ENCODE peak calls at places on chromosome 21, in nine cellular contexts. A is SJSA1, S is aorta, U is breast epithelium, P is esophagus squamous epithelium, G is mesendoderm, N is left ventricle myocardium inferior, H is A673, L is small intestine. F is an unnamed sample.

GRCh38 chr21:34191876-34192275 is 118.5 kb downstream of the MRPS6 start:
- DNase-seq in G (no peak), A (no peak), H (no peak), N (no peak), P (no peak), S (no peak), U (no peak), L (no peak), F (no peak)

GRCh38 chr21:32411366-32412161 is 942 bp upstream of the EVA1C start:
- DNase-seq in S (peak; percentile 97), N (peak; percentile 97), P (peak; percentile 10), A (peak; percentile 81), L (peak; percentile 91), G (no peak), U (peak; percentile 88), H (peak; percentile 76), F (peak; percentile 64)

GRCh38 chr21:34775793-34776192 is 107.0 kb downstream of the CLIC6 start:
- DNase-seq in L (no peak), P (no peak), U (no peak), N (no peak), A (no peak), G (peak; percentile 68), S (no peak), H (no peak), F (no peak)

GRCh38 chr21:41894922-41895557 is 15.9 kb upstream of the PRDM15 start:
- DNase-seq in G (peak; percentile 18), P (no peak), H (no peak), A (no peak), L (no peak), N (no peak), S (no peak), U (no peak), F (no peak)

GRCh38 chr21:15826147-15826780 is 96.5 kb downstream of the USP25 start:
- DNase-seq in U (no peak), P (no peak), N (no peak), A (no peak), L (peak; percentile 78), S (no peak), H (peak; percentile 60), G (peak; percentile 87), F (peak; percentile 46)

GRCh38 chr21:39388038-39388810 is 39.3 kb upstream of the HMGN1 start:
- DNase-seq in G (peak; percentile 88), N (peak; percentile 93), A (peak; percentile 93), S (peak; percentile 98), L (peak; percentile 86), U (peak; percentile 89), H (peak; percentile 91), P (no peak), F (peak; percentile 82)

GRCh38 chr21:32562915-32563314 is 22.4 kb downstream of the TCP10L start:
- DNase-seq in A (no peak), H (no peak), P (no peak), L (no peak), N (no peak), G (no peak), U (no peak), S (no peak), F (no peak)

GRCh38 chr21:22806278-22806677 is 1808.1 kb downstream of the NCAM2 start:
- DNase-seq in A (no peak), N (no peak), G (no peak), S (no peak), H (no peak), P (no peak), L (no peak), U (no peak), F (no peak)

GRCh38 chr21:29296452-29296851 is 2.3 kb upstream of the BACH1 start:
- DNase-seq in G (no peak), L (peak; percentile 62), P (no peak), A (no peak), H (no peak), N (no peak), U (no peak), S (no peak), F (no peak)

GRCh38 chr21:26800001-26800400 is 45.2 kb downstream of the ADAMTS1 start:
- DNase-seq in P (no peak), N (no peak), H (no peak), U (no peak), G (no peak), A (no peak), S (no peak), L (no peak), F (no peak)

GRCh38 chr21:31011412-31011811 is 26.9 kb downstream of the KRTAP19-8 start:
- DNase-seq in A (no peak), N (no peak), U (no peak), S (no peak), H (no peak), L (no peak), G (no peak), P (no peak), F (peak; percentile 23)

GRCh38 chr21:34844924-34845238 is 176.1 kb downstream of the CLIC6 start:
- DNase-seq in A (no peak), G (no peak), N (no peak), U (no peak), S (no peak), P (no peak), H (no peak), L (no peak), F (no peak)

GRCh38 chr21:35041122-35041521 is 8.0 kb downstream of the RUNX1 start:
- DNase-seq in U (no peak), S (no peak), G (no peak), N (no peak), P (no peak), A (no peak), L (no peak), H (no peak), F (no peak)

GRCh38 chr21:28737671-28738279 is 254.9 kb downstream of the LTN1 start:
- DNase-seq in G (peak; percentile 30), L (no peak), U (no peak), A (no peak), S (no peak), P (no peak), H (peak; percentile 6), N (no peak), F (no peak)

GRCh38 chr21:17343055-17343454 is 169.8 kb upstream of the CXADR start:
- DNase-seq in S (no peak), N (no peak), A (no peak), P (no peak), H (peak; percentile 11), G (peak; percentile 46), U (no peak), L (no peak), F (no peak)

GRCh38 chr21:19268634-19269138 is 865.1 kb upstream of the TMPRSS15 start:
- DNase-seq in L (no peak), A (no peak), G (no peak), N (no peak), S (no peak), P (no peak), H (no peak), U (no peak), F (no peak)
- H3K27ac ChIP-seq in L (no peak overlapping the region), A (no peak overlapping the region), G (no peak overlapping the region), N (no peak overlapping the region), S (no peak overlapping the region), P (no peak overlapping the region), H (no peak overlapping the region), U (no peak overlapping the region), F (no peak overlapping the region)

DNA sequence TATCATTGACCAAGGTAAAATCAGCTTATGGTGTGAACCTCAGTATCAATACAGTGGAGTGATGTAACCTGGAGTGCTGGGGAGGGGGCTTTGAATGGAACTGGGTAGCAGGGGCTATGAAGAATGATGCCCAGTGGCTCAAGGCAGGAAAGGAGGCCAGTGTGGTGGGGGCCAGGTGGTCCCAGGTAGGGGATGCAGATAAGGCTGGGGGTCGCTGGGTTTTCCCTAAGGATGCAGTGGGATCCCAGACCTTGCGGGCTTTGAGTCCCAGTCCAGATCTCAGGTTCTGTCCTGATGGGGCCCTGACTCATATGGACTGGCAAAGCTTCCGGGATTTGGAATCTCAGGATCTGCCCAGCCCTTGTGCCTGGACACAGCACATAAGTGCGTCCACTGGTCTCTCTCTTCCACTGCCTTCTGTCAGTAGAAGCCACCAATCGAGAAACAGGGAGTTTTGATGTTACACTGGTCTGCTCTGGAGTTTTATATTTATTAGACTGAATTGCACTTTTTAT is 52.0 kb downstream of the S100B start:
- DNase-seq in A (no peak), G (no peak), N (no peak), U (no peak), H (no peak), P (no peak), L (no peak), S (no peak), F (no peak)
- H3K27ac ChIP-seq in A (no peak overlapping the region), G (no peak overlapping the region), N (no peak overlapping the region), U (no peak overlapping the region), H (no peak overlapping the region), P (peak overlapping the region; percentile 44), L (no peak overlapping the region), S (no peak overlapping the region), F (peak overlapping the region; percentile 58)

GRCh38 chr21:44263768-44264167 is 2.1 kb upstream of the DNMT3L start:
- DNase-seq in U (no peak), H (no peak), A (no peak), P (no peak), S (no peak), N (no peak), G (peak; percentile 39), L (no peak), F (no peak)
- H3K27ac ChIP-seq in U (no peak overlapping the region), H (no peak overlapping the region), A (no peak overlapping the region), P (no peak overlapping the region), S (no peak overlapping the region), N (no peak overlapping the region), G (peak overlapping the region; percentile 84), L (no peak overlapping the region), F (no peak overlapping the region)

GRCh38 chr21:46252840-46253239 is 24.3 kb upstream of the LSS start:
- DNase-seq in U (no peak), L (no peak), P (no peak), G (no peak), H (no peak), N (no peak), S (no peak), A (no peak), F (no peak)
- H3K27ac ChIP-seq in U (no peak overlapping the region), L (no peak overlapping the region), P (no peak overlapping the region), G (no peak overlapping the region), H (no peak overlapping the region), N (no peak overlapping the region), S (no peak overlapping the region), A (no peak overlapping the region), F (no peak overlapping the region)

DNA sequence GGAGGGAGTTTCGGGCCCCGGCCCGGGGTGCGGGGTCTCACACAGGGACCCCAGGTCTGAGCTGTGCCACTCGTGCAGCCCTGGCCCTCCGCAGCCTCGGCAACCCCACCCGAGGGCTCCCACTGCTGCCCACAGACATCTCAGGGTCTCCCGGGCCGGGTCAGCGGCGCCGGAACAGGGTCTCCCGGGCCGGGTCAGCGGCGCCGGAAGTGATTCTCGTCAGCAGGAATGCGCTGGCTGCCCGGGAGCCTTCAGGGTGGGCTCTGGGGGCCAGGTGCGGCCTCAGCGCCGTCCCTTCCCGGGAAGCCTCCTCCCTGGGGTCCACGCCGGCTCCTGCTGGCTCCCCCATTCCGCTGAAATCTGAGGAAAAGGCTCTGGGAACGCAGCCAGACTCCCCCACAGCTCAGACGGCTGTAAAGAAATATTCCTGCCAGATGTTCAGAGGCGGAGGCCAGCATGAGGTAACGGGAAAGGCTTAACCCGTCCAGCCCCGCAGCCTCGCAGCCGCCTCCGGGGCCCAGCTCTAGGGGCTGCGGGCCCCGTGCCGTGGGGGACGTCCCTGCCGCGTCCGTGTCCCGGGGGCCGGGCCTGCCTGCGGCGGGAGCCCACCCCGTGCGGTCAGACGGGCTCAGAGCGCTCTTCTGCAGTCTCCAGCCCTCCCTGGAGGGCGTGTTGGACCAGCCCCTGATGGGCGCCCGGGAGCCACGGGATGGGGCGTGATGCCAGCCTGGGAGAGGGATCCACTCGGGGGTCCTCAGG is 8.7 kb upstream of the COL6A1 start:
- DNase-seq in H (peak; percentile 75), U (peak; percentile 51), L (no peak), P (no peak), N (peak; percentile 91), A (peak; percentile 81), G (peak; percentile 58), S (peak; percentile 89), F (no peak)
- H3K27ac ChIP-seq in H (peak overlapping the region; percentile 73), U (peak overlapping the region; percentile 99), L (peak overlapping the region; percentile 17), P (peak overlapping the region; percentile 94), N (peak overlapping the region; percentile 97), A (peak overlapping the region; percentile 89), G (peak overlapping the region; percentile 100), S (peak overlapping the region; percentile 99), F (no peak overlapping the region)